ENCODE peak calls at places on chromosomes 5 and 9, in ten cellular contexts. D is tibial artery; E is CD8-positive, alpha-beta T cell; Z is CD4-positive, CD25-positive, alpha-beta regulatory T cell; J is lung; B is cardiac muscle cell; H is effector memory CD4-positive, alpha-beta T cell; T is HL-60; W is GM23248; F is coronary artery. C is an unnamed sample.

GRCh38 chr5:181041043-181041442 is 977 bp downstream of the BTNL9 start:
- DNase-seq in D (no peak), E (no peak), Z (no peak), J (peak), B (no peak), H (no peak), T (no peak), W (no peak), F (no peak), C (no peak)

GRCh38 chr9:76143834-76144233 is 250.4 kb downstream of the RFK start:
- DNase-seq in D (no peak), E (no peak), Z (no peak), J (no peak), B (no peak), H (no peak), T (no peak), W (no peak), F (no peak), C (no peak)

GRCh38 chr5:158140120-158140778 is 281.3 kb upstream of the CLINT1 start:
- DNase-seq in D (no peak), E (no peak), Z (no peak), J (no peak), B (peak), H (no peak), T (no peak), W (peak), F (no peak), C (no peak)

GRCh38 chr5:138725153-138725884 is 27.9 kb upstream of the CTNNA1 start:
- DNase-seq in D (no peak), E (no peak), Z (no peak), J (peak), B (peak), H (no peak), T (no peak), W (peak), F (no peak), C (no peak)

GRCh38 chr5:68071731-68072130 is 143.8 kb upstream of the PIK3R1 start:
- DNase-seq in D (no peak), E (no peak), Z (no peak), J (no peak), B (peak), H (no peak), T (no peak), W (peak), F (no peak), C (no peak)

GRCh38 chr9:33637881-33638280 is 113.8 kb downstream of the ANKRD18B start:
- DNase-seq in D (no peak), E (no peak), Z (no peak), J (no peak), B (no peak), H (no peak), T (no peak), W (no peak), F (no peak), C (no peak)

GRCh38 chr5:149447373-149448367 is 68.6 kb upstream of the IL17B start:
- DNase-seq in D (no peak), E (no peak), Z (no peak), J (no peak), B (peak), H (no peak), T (no peak), W (no peak), F (no peak), C (no peak)

GRCh38 chr5:102715405-102715804 is 39.7 kb upstream of the PAM start:
- DNase-seq in D (no peak), E (no peak), Z (peak), J (no peak), B (peak), H (no peak), T (no peak), W (peak), F (no peak), C (no peak)

GRCh38 chr9:114372971-114373591 is 14.7 kb downstream of the AKNA start:
- DNase-seq in D (peak), E (peak), Z (peak), J (peak), B (peak), H (peak), T (peak), W (no peak), F (no peak), C (no peak)

GRCh38 chr9:136944094-136944518 is 432 bp downstream of the FBXW5 start:
- DNase-seq in D (no peak), E (no peak), Z (no peak), J (no peak), B (peak), H (peak), T (peak), W (peak), F (no peak), C (no peak)

GRCh38 chr5:119028575-119028974 is 40.2 kb upstream of the DTWD2 start:
- DNase-seq in D (no peak), E (no peak), Z (no peak), J (no peak), B (peak), H (no peak), T (no peak), W (no peak), F (no peak), C (no peak)

GRCh38 chr5:176371621-176372539 is 6.6 kb downstream of the ARL10 start:
- DNase-seq in D (no peak), E (no peak), Z (no peak), J (no peak), B (no peak), H (no peak), T (no peak), W (no peak), F (no peak), C (no peak)

GRCh38 chr5:151056367-151057306 is 24.2 kb downstream of the TNIP1 start:
- DNase-seq in D (no peak), E (no peak), Z (no peak), J (no peak), B (no peak), H (no peak), T (peak), W (no peak), F (no peak), C (no peak)
- H3K27ac ChIP-seq in D (no peak), E (no peak), Z (no peak), J (no peak), B (no peak), H (no peak), T (peak), W (no peak), F (no peak), C (no peak)

GRCh38 chr5:79225026-79225425 is 10.9 kb upstream of the JMY start:
- DNase-seq in D (no peak), E (no peak), Z (no peak), J (no peak), B (no peak), H (no peak), T (no peak), W (peak), F (no peak), C (no peak)

GRCh38 chr5:79227484-79227995 is 8.4 kb upstream of the JMY start:
- DNase-seq in D (no peak), E (no peak), Z (no peak), J (no peak), B (no peak), H (no peak), T (no peak), W (no peak), F (no peak), C (no peak)

GRCh38 chr5:79224275-79224984 is 11.5 kb upstream of the JMY start:
- DNase-seq in D (no peak), E (no peak), Z (no peak), J (no peak), B (no peak), H (no peak), T (no peak), W (no peak), F (no peak), C (no peak)

GRCh38 chr5:79229357-79230174 is 6.4 kb upstream of the JMY start:
- DNase-seq in D (no peak), E (peak), Z (peak), J (no peak), B (no peak), H (peak), T (no peak), W (peak), F (no peak), C (no peak)

DNA sequence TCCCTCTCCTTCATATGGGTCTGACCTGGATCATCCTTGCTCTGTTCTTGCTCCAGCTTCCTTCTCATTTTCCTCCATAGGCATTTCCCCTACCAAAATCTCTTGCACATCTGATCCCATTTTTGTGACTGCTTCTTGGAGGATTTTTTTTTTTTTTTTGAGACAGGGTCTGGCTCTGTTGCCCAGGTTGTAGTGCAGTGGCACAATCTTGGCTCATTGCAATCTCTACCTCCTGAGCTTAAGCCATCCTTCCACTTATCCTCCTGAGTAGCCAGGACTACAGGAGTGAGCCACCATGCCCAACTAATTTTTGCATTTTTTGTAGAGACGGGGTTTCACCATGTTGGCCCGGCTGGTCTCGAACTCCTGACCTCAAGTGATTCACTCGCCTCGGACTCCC is 10.5 kb upstream of the JMY start:
- DNase-seq in D (no peak), E (no peak), Z (no peak), J (no peak), B (no peak), H (no peak), T (no peak), W (no peak), F (no peak), C (no peak)
- H3K27ac ChIP-seq in D (no peak), E (no peak), Z (no peak), J (no peak), B (no peak), H (no peak), T (no peak), W (no peak), F (no peak), C (no peak)

DNA sequence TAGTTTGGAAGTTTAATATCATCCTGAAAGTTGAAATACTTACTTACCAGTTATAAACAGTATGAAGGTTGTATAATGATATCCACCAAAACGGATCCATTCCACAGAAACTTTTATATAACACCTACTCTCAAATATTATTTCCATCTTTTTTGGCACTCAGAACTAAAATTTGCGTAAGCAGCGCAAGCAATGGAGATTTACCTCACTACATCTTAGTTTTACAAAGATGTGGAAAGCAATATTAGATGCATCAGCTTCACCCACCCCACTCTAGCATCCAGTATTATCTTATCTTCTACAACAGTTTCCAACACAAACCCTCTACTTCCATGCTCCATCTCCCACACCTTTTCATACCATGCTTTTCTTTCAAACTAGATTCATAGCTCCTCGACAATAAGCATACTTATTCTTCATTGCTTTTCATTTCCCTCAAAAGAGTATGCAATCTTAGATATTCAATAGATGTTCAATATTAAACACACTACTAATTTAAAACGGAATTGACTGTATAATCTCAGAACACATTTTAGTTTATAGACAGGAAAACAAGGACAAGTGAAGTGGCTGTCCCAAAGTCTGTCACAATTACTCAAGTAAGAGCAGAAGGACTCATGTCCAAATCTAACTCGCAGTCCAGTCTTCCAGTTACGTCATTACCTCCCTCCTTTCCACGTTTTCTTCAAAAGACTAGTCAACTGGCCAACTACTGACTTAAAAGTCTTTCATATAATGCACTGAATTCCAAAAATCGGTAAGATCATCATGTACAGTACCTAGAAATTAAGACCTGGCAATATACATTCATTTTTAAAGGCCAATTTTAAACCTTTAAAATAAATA is 2.2 kb downstream of the PPP2CA start:
- DNase-seq in D (no peak), E (no peak), Z (no peak), J (no peak), B (no peak), H (no peak), T (no peak), W (peak), F (no peak), C (no peak)
- H3K27ac ChIP-seq in D (peak), E (no peak), Z (peak), J (no peak), B (no peak), H (peak), T (no peak), W (peak), F (peak), C (no peak)

GRCh38 chr5:52710310-52710971 is 77.3 kb upstream of the ITGA1 start:
- DNase-seq in D (no peak), E (no peak), Z (no peak), J (no peak), B (no peak), H (no peak), T (no peak), W (no peak), F (no peak), C (no peak)
- H3K27ac ChIP-seq in D (peak), E (no peak), Z (no peak), J (no peak), B (no peak), H (no peak), T (no peak), W (no peak), F (no peak), C (no peak)

GRCh38 chr9:93268551-93269314 is 84.8 kb downstream of the WNK2 start:
- DNase-seq in D (peak), E (no peak), Z (peak), J (no peak), B (no peak), H (no peak), T (no peak), W (no peak), F (no peak), C (no peak)
- H3K27ac ChIP-seq in D (no peak), E (no peak), Z (no peak), J (no peak), B (no peak), H (no peak), T (no peak), W (no peak), F (no peak), C (no peak)

DNA sequence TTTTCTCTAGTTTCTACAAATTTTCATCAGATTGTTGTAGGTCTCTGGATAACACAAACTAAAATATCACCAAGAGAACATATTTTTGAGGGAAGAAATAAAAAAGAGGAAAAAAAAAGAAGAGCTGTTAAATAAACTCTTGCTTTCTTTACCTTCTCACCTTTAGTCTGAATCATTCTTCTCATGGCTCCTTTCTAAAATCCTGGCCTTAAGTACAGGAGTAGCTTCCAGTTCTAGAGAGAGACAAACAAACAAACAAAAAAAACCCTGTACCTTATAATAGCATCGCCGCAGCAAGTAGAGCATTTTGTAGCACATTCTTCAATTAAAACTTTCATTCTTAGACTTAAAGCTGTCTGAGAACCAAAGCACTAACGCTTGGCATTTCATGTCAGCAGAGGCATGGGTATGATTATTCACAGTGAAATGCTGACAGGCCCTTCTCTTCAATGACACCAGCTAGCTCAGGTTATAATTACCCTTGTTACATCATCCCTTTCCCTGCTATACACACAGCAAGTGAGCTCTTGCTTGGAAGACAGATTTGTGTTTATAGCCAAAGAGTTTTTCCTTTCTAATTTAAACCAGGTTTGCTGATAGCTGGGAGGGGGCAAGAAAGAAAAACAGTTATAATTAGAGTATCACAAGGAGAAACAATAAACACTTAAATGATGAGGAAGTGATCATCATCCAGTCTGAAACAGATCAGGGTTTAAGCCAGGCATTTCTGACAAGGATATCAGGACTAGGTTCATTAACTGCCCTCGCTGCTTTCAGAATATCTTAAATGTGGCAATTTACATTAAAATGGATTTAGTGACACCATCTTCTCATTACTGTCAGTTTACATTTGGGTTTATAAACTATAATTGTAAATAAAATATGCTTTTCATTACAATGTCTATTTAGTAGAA is 510.9 kb upstream of the ZNF608 start:
- DNase-seq in D (no peak), E (no peak), Z (no peak), J (no peak), B (no peak), H (no peak), T (no peak), W (peak), F (no peak), C (no peak)
- H3K27ac ChIP-seq in D (no peak), E (no peak), Z (no peak), J (no peak), B (peak), H (no peak), T (no peak), W (no peak), F (no peak), C (no peak)